ENCODE peak calls at places on chromosome 4, in seven cellular contexts. Y is endothelial cell of umbilical vein, C is GM12878, E is upper lobe of left lung, G is HepG2, O is prostate gland, I is vagina. V is an unnamed sample.
A peak's percentile ranks its signal among the peaks of the same experiment; 100 is the strongest.

GRCh38 chr4:15322016-15322415 is 105.8 kb upstream of the C1QTNF7 start:
- DNase-seq in E (no peak), I (no peak), Y (no peak), C (no peak), O (no peak), G (no peak), V (no peak)

GRCh38 chr4:12041828-12042227 is 613.1 kb upstream of the HS3ST1 start:
- DNase-seq in E (no peak), Y (no peak), G (no peak), C (no peak), I (no peak), O (no peak), V (no peak)

GRCh38 chr4:84028340-84028739 is 470.8 kb downstream of the NKX6-1 start:
- DNase-seq in I (no peak), Y (no peak), C (no peak), E (no peak), G (no peak), O (no peak), V (no peak)

GRCh38 chr4:122842984-122843531 is 16.4 kb downstream of the FGF2 start:
- DNase-seq in I (no peak), C (no peak), G (no peak), Y (no peak), E (no peak), O (peak; percentile 76), V (no peak)

GRCh38 chr4:40870076-40870624 is 120.4 kb downstream of the NSUN7 start:
- DNase-seq in C (no peak), O (no peak), Y (no peak), E (no peak), G (no peak), I (no peak), V (no peak)

GRCh38 chr4:102569200-102569599 is 68.0 kb downstream of the NFKB1 start:
- DNase-seq in C (no peak), Y (no peak), I (no peak), O (no peak), G (no peak), E (no peak), V (no peak)

GRCh38 chr4:152072001-152072485 is 311.2 kb upstream of the GATB start:
- DNase-seq in E (peak; percentile 3), Y (no peak), O (no peak), I (peak; percentile 6), G (no peak), C (no peak), V (no peak)

GRCh38 chr4:112766422-112766821 is 129.5 kb downstream of the LARP7 start:
- DNase-seq in E (no peak), O (no peak), Y (no peak), G (no peak), I (no peak), C (no peak), V (no peak)

GRCh38 chr4:83082777-83083176 is 31.8 kb downstream of the PLAC8 start:
- DNase-seq in E (no peak), I (no peak), O (no peak), G (no peak), C (no peak), Y (no peak), V (no peak)

GRCh38 chr4:42446823-42447222 is 49.5 kb downstream of the SHISA3 start:
- DNase-seq in G (no peak), E (no peak), O (no peak), C (no peak), I (no peak), Y (no peak), V (no peak)

GRCh38 chr4:65007841-65008439 is 598.7 kb upstream of the TECRL start:
- DNase-seq in Y (peak; percentile 50), O (no peak), I (no peak), G (peak; percentile 47), C (no peak), E (no peak), V (peak; percentile 0)

GRCh38 chr4:75025432-75025831 is 92.5 kb downstream of the PARM1 start:
- DNase-seq in Y (no peak), E (no peak), O (no peak), I (no peak), G (no peak), C (no peak), V (no peak)

GRCh38 chr4:86506591-86506990 is 87.5 kb upstream of the PTPN13 start:
- DNase-seq in Y (no peak), O (no peak), C (no peak), E (no peak), G (no peak), I (no peak), V (no peak)

GRCh38 chr4:6225469-6225868 is 25.1 kb upstream of the JAKMIP1 start:
- DNase-seq in E (no peak), O (no peak), G (no peak), C (no peak), I (no peak), Y (peak; percentile 11), V (no peak)

GRCh38 chr4:38320349-38320707 is 343.7 kb upstream of the KLF3 start:
- DNase-seq in O (no peak), G (no peak), Y (no peak), C (no peak), E (no peak), I (no peak), V (no peak)

GRCh38 chr4:6461301-6462165 is 10.9 kb downstream of the PPP2R2C start:
- DNase-seq in Y (no peak), G (no peak), O (no peak), I (peak; percentile 37), E (no peak), C (no peak), V (no peak)

GRCh38 chr4:17168571-17168970 is 270.1 kb upstream of the LDB2 start:
- DNase-seq in I (no peak), C (no peak), O (no peak), G (no peak), Y (peak; percentile 84), E (no peak), V (no peak)

GRCh38 chr4:84870398-84871163 is 95.9 kb downstream of the WDFY3 start:
- DNase-seq in Y (peak; percentile 94), O (no peak), G (peak; percentile 9), E (no peak), C (no peak), I (no peak), V (no peak)

GRCh38 chr4:126894963-126895362 is 737.8 kb upstream of the INTU start:
- DNase-seq in C (no peak), O (no peak), Y (no peak), G (no peak), E (no peak), I (no peak), V (no peak)

GRCh38 chr4:126898815-126899214 is 733.9 kb upstream of the INTU start:
- DNase-seq in O (no peak), E (no peak), C (no peak), Y (no peak), G (no peak), I (no peak), V (no peak)

GRCh38 chr4:126895988-126896570 is 736.7 kb upstream of the INTU start:
- DNase-seq in Y (no peak), G (no peak), I (no peak), O (no peak), C (no peak), E (no peak), V (no peak)

GRCh38 chr4:126897038-126897437 is 735.7 kb upstream of the INTU start:
- DNase-seq in G (no peak), I (no peak), O (no peak), C (no peak), Y (no peak), E (no peak), V (no peak)

GRCh38 chr4:126899382-126899801 is 733.4 kb upstream of the INTU start:
- DNase-seq in G (no peak), C (no peak), O (no peak), Y (no peak), I (no peak), E (no peak), V (no peak)
- TF ChIP-seq POLR2AphosphoS5 in G (no peak), C (no peak), O (no peak), Y (no peak), I (no peak), E (no peak), V (no peak)

GRCh38 chr4:10458190-10458589 is 964 bp upstream of the ZNF518B start:
- DNase-seq in I (no peak), Y (peak; percentile 39), O (no peak), C (no peak), E (peak; percentile 61), G (no peak), V (no peak)

GRCh38 chr4:10456270-10457254 is 664 bp downstream of the ZNF518B start:
- DNase-seq in G (no peak), I (no peak), O (peak; percentile 33), E (no peak), C (no peak), Y (peak; percentile 56), V (peak; percentile 60)

GRCh38 chr4:10455133-10455532 is 2.1 kb downstream of the ZNF518B start:
- DNase-seq in E (no peak), I (no peak), C (no peak), Y (no peak), G (no peak), O (no peak), V (no peak)

GRCh38 chr4:10459305-10459704 is 2.1 kb upstream of the ZNF518B start:
- DNase-seq in G (no peak), C (no peak), I (no peak), O (no peak), E (no peak), Y (no peak), V (no peak)

GRCh38 chr4:10457255-10457801 is at the start of gene ZNF518B:
- DNase-seq in I (no peak), G (no peak), C (no peak), O (peak; percentile 31), Y (peak; percentile 66), E (peak; percentile 96), V (peak; percentile 82)
- TF ChIP-seq POLR2AphosphoS5 in I (no peak), G (no peak), C (no peak), O (no peak), Y (peak; percentile 61), E (peak; percentile 37), V (no peak)

GRCh38 chr4:168923526-168924194 is 86.4 kb downstream of the CBR4 start:
- DNase-seq in E (no peak), I (no peak), C (peak; percentile 31), O (peak; percentile 55), G (peak; percentile 62), Y (peak; percentile 67), V (peak; percentile 21)
- TF ChIP-seq POLR2AphosphoS5 in E (no peak), I (no peak), C (no peak), O (no peak), G (no peak), Y (no peak), V (no peak)

GRCh38 chr4:56979674-56980073 is 978 bp downstream of the POLR2B start:
- DNase-seq in G (peak; percentile 31), C (no peak), E (no peak), I (no peak), O (no peak), Y (peak; percentile 44), V (no peak)

GRCh38 chr4:56978750-56979303 is at the start of gene POLR2B:
- DNase-seq in Y (peak; percentile 95), O (peak; percentile 89), G (peak; percentile 96), I (peak; percentile 90), C (peak; percentile 86), E (peak; percentile 88), V (peak; percentile 58)

GRCh38 chr4:56976283-56976877 is 1.0 kb downstream of the NOA1 start:
- DNase-seq in G (peak; percentile 12), E (no peak), I (peak; percentile 84), O (peak; percentile 20), C (no peak), Y (peak; percentile 25), V (no peak)

GRCh38 chr4:56977321-56978012 is at the start of gene NOA1:
- DNase-seq in I (peak; percentile 98), Y (peak; percentile 100), O (peak; percentile 98), C (peak; percentile 99), E (peak; percentile 100), G (peak; percentile 98), V (peak; percentile 87)

GRCh38 chr4:56976878-56977320 is 507 bp downstream of the NOA1 start:
- DNase-seq in C (no peak), G (peak; percentile 26), I (peak; percentile 84), O (peak; percentile 69), E (peak; percentile 94), Y (peak; percentile 38), V (peak; percentile 44)
- TF ChIP-seq POLR2AphosphoS5 in C (no peak), G (no peak), I (no peak), O (no peak), E (no peak), Y (no peak), V (no peak)